ENCODE peak calls at places on chromosomes 16 and 17, in four cellular contexts. A is fibroblast of pulmonary artery, M is AG10803, I is Caco-2. P is an unnamed sample.

GRCh38 chr17:75181608-75182318 is 996 bp downstream of the SUMO2 start:
- DNase-seq in A (no peak), M (no peak), I (no peak), P (peak)

GRCh38 chr17:3827124-3827773 is 18.8 kb downstream of the NCBP3 start:
- DNase-seq in A (peak), M (peak), I (peak), P (no peak)

GRCh38 chr16:65309294-65309850 is 187.5 kb upstream of the CDH11 start:
- DNase-seq in A (no peak), M (no peak), I (no peak), P (no peak)

GRCh38 chr17:1390422-1391367 is 9.3 kb downstream of the YWHAE start:
- DNase-seq in A (peak), M (no peak), I (no peak), P (no peak)

GRCh38 chr16:85796152-85796551 is 3.2 kb downstream of the EMC8 start:
- DNase-seq in A (no peak), M (no peak), I (no peak), P (no peak)

GRCh38 chr16:4273858-4274291 is 1.1 kb upstream of the TFAP4 start:
- DNase-seq in A (peak), M (peak), I (peak), P (peak)

GRCh38 chr17:14784997-14785696 is 480.0 kb downstream of the PMP22 start:
- DNase-seq in A (no peak), M (no peak), I (no peak), P (no peak)

GRCh38 chr17:40819528-40820125 is 2.8 kb downstream of the KRT10 start:
- DNase-seq in A (peak), M (peak), I (no peak), P (no peak)

GRCh38 chr17:18963126-18964017 is 11.4 kb downstream of the SLC5A10 start:
- DNase-seq in A (no peak), M (peak), I (peak), P (no peak)

GRCh38 chr17:2400877-2401425 is at the start of gene MNT:
- DNase-seq in A (peak), M (peak), I (peak), P (peak)

GRCh38 chr16:11325404-11326083 is 19.7 kb upstream of the RMI2 start:
- DNase-seq in A (no peak), M (no peak), I (no peak), P (no peak)

GRCh38 chr16:4330277-4330882 is 14.5 kb downstream of the GLIS2 start:
- DNase-seq in A (peak), M (peak), I (peak), P (peak)

GRCh38 chr17:72613411-72614292 is 478.8 kb downstream of the SLC39A11 start:
- DNase-seq in A (peak), M (peak), I (no peak), P (no peak)

P was measured in T-helper 2 cell.